ENCODE peak calls at places on chromosome 17, in eight cellular contexts. One of them, this sample, is unnamed.
A peak's percentile ranks its signal among the peaks of the same experiment; 100 is the strongest.

GRCh38 chr17:38959508-38959907 is 7.7 kb downstream of the FBXO47 start:
- DNase-seq in epithelial cell of esophagus: no peak
- DNase-seq in tibial nerve: no peak
- DNase-seq in Panc1: no peak
- DNase-seq in Peyer's patch: no peak
- DNase-seq in choroid plexus epithelial cell: no peak
- DNase-seq in OCI-LY7: no peak
- DNase-seq in astrocyte of the spinal cord: no peak
- DNase-seq in this sample: no peak

GRCh38 chr17:31674717-31675349 is 184.2 kb downstream of the COPRS start:
- DNase-seq in choroid plexus epithelial cell: peak; percentile 71
- DNase-seq in astrocyte of the spinal cord: peak; percentile 52
- DNase-seq in tibial nerve: no peak
- DNase-seq in Panc1: no peak
- DNase-seq in epithelial cell of esophagus: peak; percentile 94
- DNase-seq in Peyer's patch: no peak
- DNase-seq in OCI-LY7: no peak
- DNase-seq in this sample: peak; percentile 77

GRCh38 chr17:10772425-10773380 is 31.2 kb downstream of the TMEM238L start:
- DNase-seq in Peyer's patch: peak; percentile 66
- DNase-seq in astrocyte of the spinal cord: no peak
- DNase-seq in tibial nerve: no peak
- DNase-seq in epithelial cell of esophagus: no peak
- DNase-seq in OCI-LY7: peak; percentile 24
- DNase-seq in Panc1: peak; percentile 35
- DNase-seq in choroid plexus epithelial cell: peak; percentile 12
- DNase-seq in this sample: peak; percentile 37

GRCh38 chr17:35046740-35047283 is 16.7 kb downstream of the RFFL start:
- DNase-seq in OCI-LY7: no peak
- DNase-seq in Peyer's patch: no peak
- DNase-seq in choroid plexus epithelial cell: peak; percentile 84
- DNase-seq in epithelial cell of esophagus: peak; percentile 69
- DNase-seq in tibial nerve: no peak
- DNase-seq in Panc1: no peak
- DNase-seq in astrocyte of the spinal cord: peak; percentile 88
- DNase-seq in this sample: peak; percentile 86

GRCh38 chr17:75774988-75775668 is 9.5 kb upstream of the UNK start:
- DNase-seq in OCI-LY7: no peak
- DNase-seq in astrocyte of the spinal cord: peak; percentile 34
- DNase-seq in Panc1: no peak
- DNase-seq in Peyer's patch: no peak
- DNase-seq in choroid plexus epithelial cell: peak; percentile 59
- DNase-seq in tibial nerve: no peak
- DNase-seq in epithelial cell of esophagus: peak; percentile 84
- DNase-seq in this sample: peak; percentile 22

GRCh38 chr17:8041249-8041928 is 2.5 kb downstream of the ALOX15B start:
- DNase-seq in choroid plexus epithelial cell: peak; percentile 98
- DNase-seq in astrocyte of the spinal cord: peak; percentile 77
- DNase-seq in epithelial cell of esophagus: peak; percentile 84
- DNase-seq in Peyer's patch: no peak
- DNase-seq in tibial nerve: peak; percentile 57
- DNase-seq in OCI-LY7: peak; percentile 76
- DNase-seq in Panc1: peak; percentile 47
- DNase-seq in this sample: peak; percentile 95

GRCh38 chr17:82875418-82875856 is 35.6 kb upstream of the ZNF750 start:
- DNase-seq in astrocyte of the spinal cord: no peak
- DNase-seq in Peyer's patch: no peak
- DNase-seq in OCI-LY7: no peak
- DNase-seq in tibial nerve: no peak
- DNase-seq in Panc1: no peak
- DNase-seq in choroid plexus epithelial cell: no peak
- DNase-seq in epithelial cell of esophagus: peak; percentile 99
- DNase-seq in this sample: no peak

GRCh38 chr17:41910701-41911391 is 7.9 kb downstream of the ACLY start:
- DNase-seq in Peyer's patch: no peak
- DNase-seq in epithelial cell of esophagus: peak; percentile 86
- DNase-seq in choroid plexus epithelial cell: peak; percentile 91
- DNase-seq in tibial nerve: no peak
- DNase-seq in Panc1: no peak
- DNase-seq in OCI-LY7: no peak
- DNase-seq in astrocyte of the spinal cord: peak; percentile 99
- DNase-seq in this sample: peak; percentile 99

GRCh38 chr17:19747829-19748806 is at the start of gene ALDH3A1:
- DNase-seq in astrocyte of the spinal cord: no peak
- DNase-seq in OCI-LY7: no peak
- DNase-seq in tibial nerve: no peak
- DNase-seq in choroid plexus epithelial cell: no peak
- DNase-seq in epithelial cell of esophagus: peak; percentile 77
- DNase-seq in Peyer's patch: peak; percentile 43
- DNase-seq in Panc1: no peak
- DNase-seq in this sample: no peak

GRCh38 chr17:50148226-50149098 is 2.0 kb downstream of the PPP1R9B start:
- DNase-seq in Peyer's patch: peak; percentile 87
- DNase-seq in astrocyte of the spinal cord: no peak
- DNase-seq in OCI-LY7: peak; percentile 84
- DNase-seq in epithelial cell of esophagus: peak; percentile 94
- DNase-seq in choroid plexus epithelial cell: no peak
- DNase-seq in tibial nerve: peak; percentile 54
- DNase-seq in Panc1: no peak
- DNase-seq in this sample: no peak

GRCh38 chr17:50203086-50203485 is 1.7 kb upstream of the COL1A1 start:
- DNase-seq in epithelial cell of esophagus: no peak
- DNase-seq in Peyer's patch: peak; percentile 46
- DNase-seq in astrocyte of the spinal cord: no peak
- DNase-seq in OCI-LY7: no peak
- DNase-seq in tibial nerve: no peak
- DNase-seq in choroid plexus epithelial cell: no peak
- DNase-seq in Panc1: no peak
- DNase-seq in this sample: peak; percentile 74

GRCh38 chr17:32929288-32929574 is 1.3 kb downstream of the TMEM98 start:
- DNase-seq in Peyer's patch: no peak
- DNase-seq in tibial nerve: no peak
- DNase-seq in astrocyte of the spinal cord: no peak
- DNase-seq in OCI-LY7: no peak
- DNase-seq in choroid plexus epithelial cell: no peak
- DNase-seq in epithelial cell of esophagus: no peak
- DNase-seq in Panc1: no peak
- DNase-seq in this sample: no peak

GRCh38 chr17:20206591-20206990 is 197.4 kb downstream of the SPECC1 start:
- DNase-seq in Peyer's patch: no peak
- DNase-seq in tibial nerve: no peak
- DNase-seq in Panc1: peak; percentile 72
- DNase-seq in epithelial cell of esophagus: peak; percentile 86
- DNase-seq in choroid plexus epithelial cell: peak; percentile 71
- DNase-seq in astrocyte of the spinal cord: peak; percentile 56
- DNase-seq in OCI-LY7: no peak
- DNase-seq in this sample: peak; percentile 77

GRCh38 chr17:81489012-81489968 is 23.3 kb downstream of the ACTG1 start:
- DNase-seq in Peyer's patch: no peak
- DNase-seq in epithelial cell of esophagus: no peak
- DNase-seq in tibial nerve: no peak
- DNase-seq in choroid plexus epithelial cell: no peak
- DNase-seq in astrocyte of the spinal cord: no peak
- DNase-seq in OCI-LY7: no peak
- DNase-seq in Panc1: no peak
- DNase-seq in this sample: no peak

GRCh38 chr17:33459078-33459940 is 166.2 kb upstream of the ASIC2 start:
- DNase-seq in OCI-LY7: no peak
- DNase-seq in epithelial cell of esophagus: no peak
- DNase-seq in Panc1: no peak
- DNase-seq in Peyer's patch: no peak
- DNase-seq in choroid plexus epithelial cell: no peak
- DNase-seq in astrocyte of the spinal cord: no peak
- DNase-seq in tibial nerve: no peak
- DNase-seq in this sample: no peak

GRCh38 chr17:7336240-7337175 is at the start of gene ACAP1:
- DNase-seq in epithelial cell of esophagus: no peak
- DNase-seq in Peyer's patch: no peak
- DNase-seq in OCI-LY7: peak; percentile 81
- DNase-seq in tibial nerve: no peak
- DNase-seq in choroid plexus epithelial cell: no peak
- DNase-seq in astrocyte of the spinal cord: no peak
- DNase-seq in Panc1: no peak
- DNase-seq in this sample: no peak

GRCh38 chr17:79806863-79807720 is 10.2 kb upstream of the CBX8 start:
- DNase-seq in astrocyte of the spinal cord: no peak
- DNase-seq in epithelial cell of esophagus: no peak
- DNase-seq in choroid plexus epithelial cell: no peak
- DNase-seq in Panc1: no peak
- DNase-seq in OCI-LY7: no peak
- DNase-seq in Peyer's patch: no peak
- DNase-seq in tibial nerve: no peak
- DNase-seq in this sample: no peak

GRCh38 chr17:79811036-79811887 is 14.4 kb upstream of the CBX8 start:
- DNase-seq in tibial nerve: no peak
- DNase-seq in OCI-LY7: peak; percentile 72
- DNase-seq in Peyer's patch: peak; percentile 56
- DNase-seq in epithelial cell of esophagus: peak; percentile 40
- DNase-seq in astrocyte of the spinal cord: no peak
- DNase-seq in Panc1: no peak
- DNase-seq in choroid plexus epithelial cell: no peak
- DNase-seq in this sample: no peak

GRCh38 chr17:79810138-79811027 is 13.5 kb upstream of the CBX8 start:
- DNase-seq in astrocyte of the spinal cord: peak; percentile 84
- DNase-seq in Peyer's patch: peak; percentile 82
- DNase-seq in OCI-LY7: peak; percentile 78
- DNase-seq in tibial nerve: no peak
- DNase-seq in choroid plexus epithelial cell: peak; percentile 77
- DNase-seq in epithelial cell of esophagus: peak; percentile 91
- DNase-seq in Panc1: no peak
- DNase-seq in this sample: peak; percentile 65

GRCh38 chr17:79809530-79810137 is 12.8 kb upstream of the CBX8 start:
- DNase-seq in epithelial cell of esophagus: no peak
- DNase-seq in choroid plexus epithelial cell: no peak
- DNase-seq in Peyer's patch: no peak
- DNase-seq in astrocyte of the spinal cord: no peak
- DNase-seq in tibial nerve: no peak
- DNase-seq in Panc1: no peak
- DNase-seq in OCI-LY7: no peak
- DNase-seq in this sample: no peak

DNA sequence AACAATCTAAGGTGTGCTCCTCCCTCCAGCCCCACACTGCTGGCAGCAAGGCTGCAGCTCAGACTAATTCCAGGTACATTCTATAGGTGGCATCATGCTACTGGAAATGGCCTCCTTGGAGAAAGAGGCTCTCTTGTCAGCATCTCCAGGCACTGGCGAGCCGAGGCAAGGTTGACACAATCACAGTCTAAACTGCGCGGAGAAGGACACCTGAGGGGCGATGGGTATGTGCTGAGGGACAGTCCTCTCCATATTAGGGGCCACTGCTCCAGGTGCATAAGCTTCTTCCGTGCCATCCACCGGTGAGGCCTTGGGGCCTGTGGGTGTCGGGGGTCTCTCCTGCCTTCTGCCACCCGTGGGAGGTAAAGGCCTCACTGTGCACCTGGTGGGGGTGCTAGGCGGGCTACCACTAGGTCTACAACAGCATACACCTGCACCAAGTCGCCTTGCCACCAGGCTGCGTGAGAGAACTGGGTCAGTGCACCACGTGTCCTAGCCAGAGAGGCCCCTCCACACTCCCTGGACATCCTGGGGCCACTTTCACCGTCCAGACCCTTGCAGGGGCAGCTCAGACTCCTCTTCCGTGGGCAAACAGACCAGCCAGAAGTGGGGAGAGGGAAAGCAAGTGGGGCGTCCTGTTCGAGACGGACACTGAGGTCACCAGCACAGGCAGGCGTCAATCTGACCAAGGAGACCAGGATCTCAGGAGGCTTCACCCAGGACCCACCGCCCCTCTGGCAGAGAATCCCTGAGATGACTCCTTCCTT is 12.1 kb upstream of the CBX8 start:
- DNase-seq in OCI-LY7: peak; percentile 64
- DNase-seq in epithelial cell of esophagus: peak; percentile 84
- DNase-seq in choroid plexus epithelial cell: peak; percentile 70
- DNase-seq in Peyer's patch: no peak
- DNase-seq in Panc1: no peak
- DNase-seq in tibial nerve: no peak
- DNase-seq in astrocyte of the spinal cord: no peak
- DNase-seq in this sample: no peak
- TF ChIP-seq CTCF in OCI-LY7: peak; percentile 74
- TF ChIP-seq CTCF in epithelial cell of esophagus: peak; percentile 72
- TF ChIP-seq CTCF in choroid plexus epithelial cell: peak; percentile 58
- TF ChIP-seq CTCF in Peyer's patch: no peak
- TF ChIP-seq CTCF in Panc1: peak; percentile 83
- TF ChIP-seq CTCF in tibial nerve: peak; percentile 9
- TF ChIP-seq CTCF in astrocyte of the spinal cord: peak; percentile 38
- TF ChIP-seq CTCF in this sample: no peak

GRCh38 chr17:3448059-3448630 is 14.5 kb upstream of the OR1E2 start:
- DNase-seq in Panc1: no peak
- DNase-seq in Peyer's patch: no peak
- DNase-seq in choroid plexus epithelial cell: peak; percentile 5
- DNase-seq in epithelial cell of esophagus: no peak
- DNase-seq in astrocyte of the spinal cord: no peak
- DNase-seq in tibial nerve: no peak
- DNase-seq in OCI-LY7: peak; percentile 6
- DNase-seq in this sample: no peak
- TF ChIP-seq CTCF in Panc1: peak; percentile 17
- TF ChIP-seq CTCF in Peyer's patch: no peak
- TF ChIP-seq CTCF in choroid plexus epithelial cell: no peak
- TF ChIP-seq CTCF in epithelial cell of esophagus: no peak
- TF ChIP-seq CTCF in astrocyte of the spinal cord: no peak
- TF ChIP-seq CTCF in tibial nerve: no peak
- TF ChIP-seq CTCF in OCI-LY7: no peak
- TF ChIP-seq CTCF in this sample: no peak

DNA sequence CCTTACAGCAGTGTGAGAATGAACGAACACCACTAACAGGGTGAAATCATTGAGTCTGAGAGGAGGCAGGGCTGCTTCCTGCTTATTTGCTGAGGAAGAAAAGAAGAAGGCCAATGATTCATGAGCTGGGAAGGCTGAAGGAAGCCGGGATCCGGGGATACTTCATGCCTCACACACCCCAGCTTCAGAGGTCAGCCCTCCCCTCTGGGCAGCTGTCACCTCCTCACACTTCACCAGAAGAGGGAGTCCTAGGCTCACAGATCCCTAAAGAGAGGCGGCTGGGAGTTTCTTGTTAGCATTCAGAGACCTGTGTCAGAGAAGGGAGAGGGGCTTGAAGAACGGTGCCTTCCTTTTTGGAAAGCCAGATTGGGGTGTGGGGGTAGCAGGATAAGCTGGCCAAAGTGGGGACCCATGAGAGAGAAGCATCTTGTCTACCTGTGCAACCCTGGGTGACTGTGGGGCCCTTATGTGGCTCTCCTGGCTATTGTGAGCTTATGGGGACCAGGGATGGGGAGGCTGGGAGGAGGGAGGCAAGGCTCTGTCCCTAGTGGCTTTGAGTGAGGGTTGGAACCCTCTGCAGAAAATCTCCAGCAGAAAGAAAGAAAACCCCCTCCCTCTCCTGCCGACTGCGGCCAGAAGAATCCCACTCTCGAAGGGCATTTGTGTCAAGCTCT is 94.6 kb downstream of the RGS9 start:
- DNase-seq in Peyer's patch: peak; percentile 57
- DNase-seq in tibial nerve: peak; percentile 16
- DNase-seq in OCI-LY7: peak; percentile 71
- DNase-seq in Panc1: peak; percentile 27
- DNase-seq in choroid plexus epithelial cell: peak; percentile 88
- DNase-seq in astrocyte of the spinal cord: peak; percentile 80
- DNase-seq in epithelial cell of esophagus: peak; percentile 89
- DNase-seq in this sample: peak; percentile 83
- TF ChIP-seq CTCF in Peyer's patch: no peak
- TF ChIP-seq CTCF in tibial nerve: peak; percentile 49
- TF ChIP-seq CTCF in OCI-LY7: peak; percentile 85
- TF ChIP-seq CTCF in Panc1: peak; percentile 73
- TF ChIP-seq CTCF in choroid plexus epithelial cell: peak; percentile 89
- TF ChIP-seq CTCF in astrocyte of the spinal cord: peak; percentile 83
- TF ChIP-seq CTCF in epithelial cell of esophagus: peak; percentile 74
- TF ChIP-seq CTCF in this sample: peak; percentile 86

GRCh38 chr17:48153711-48154642 is 46.4 kb downstream of the SNX11 start:
- DNase-seq in OCI-LY7: peak; percentile 47
- DNase-seq in tibial nerve: no peak
- DNase-seq in Peyer's patch: peak; percentile 78
- DNase-seq in Panc1: peak; percentile 12
- DNase-seq in epithelial cell of esophagus: peak; percentile 26
- DNase-seq in choroid plexus epithelial cell: peak; percentile 67
- DNase-seq in astrocyte of the spinal cord: peak; percentile 68
- DNase-seq in this sample: peak; percentile 47
- TF ChIP-seq CTCF in OCI-LY7: peak; percentile 74
- TF ChIP-seq CTCF in tibial nerve: peak; percentile 26
- TF ChIP-seq CTCF in Peyer's patch: no peak
- TF ChIP-seq CTCF in Panc1: peak; percentile 84
- TF ChIP-seq CTCF in epithelial cell of esophagus: peak; percentile 46
- TF ChIP-seq CTCF in choroid plexus epithelial cell: peak; percentile 74
- TF ChIP-seq CTCF in astrocyte of the spinal cord: peak; percentile 69
- TF ChIP-seq CTCF in this sample: peak; percentile 49

This sample was measured in fibroblast of mammary gland.